ENCODE peak calls at places on chromosomes 5 and 9, in five cellular contexts. S, V, U, K and H are unnamed samples.

GRCh38 chr5:17132444-17133083 is 84.9 kb upstream of the BASP1 start:
- DNase-seq in V (no peak), K (no peak), S (peak; percentile 54), U (no peak), H (no peak)

GRCh38 chr5:89572696-89573095 is 689.7 kb upstream of the MEF2C start:
- DNase-seq in K (no peak), U (no peak), S (no peak), V (no peak), H (no peak)

GRCh38 chr5:8517461-8517860 is 648.5 kb downstream of the MTRR start:
- DNase-seq in S (no peak), K (no peak), V (no peak), U (no peak), H (no peak)

GRCh38 chr5:107542428-107542827 is 128.3 kb downstream of the EFNA5 start:
- DNase-seq in U (peak; percentile 87), S (peak; percentile 85), V (peak; percentile 82), K (peak; percentile 73), H (no peak)

GRCh38 chr5:136007271-136007670 is 21.5 kb upstream of the TGFBI start:
- DNase-seq in S (no peak), V (no peak), K (no peak), U (no peak), H (no peak)

GRCh38 chr5:71681282-71681681 is 37.8 kb upstream of the CARTPT start:
- DNase-seq in S (no peak), U (no peak), K (no peak), V (no peak), H (no peak)

GRCh38 chr5:87807783-87808182 is 395.1 kb upstream of the CCNH start:
- DNase-seq in V (no peak), U (no peak), K (no peak), S (no peak), H (no peak)

GRCh38 chr5:777756-778161 is 6.8 kb downstream of the ZDHHC11B start:
- DNase-seq in U (peak; percentile 69), V (peak; percentile 60), S (no peak), K (peak; percentile 24), H (no peak)

GRCh38 chr9:104765138-104765537 is 1.2 kb downstream of the NIPSNAP3B start:
- DNase-seq in U (no peak), S (no peak), V (no peak), K (no peak), H (no peak)

GRCh38 chr5:78271766-78272165 is 22.7 kb downstream of the AP3B1 start:
- DNase-seq in S (no peak), V (no peak), K (no peak), U (no peak), H (no peak)

GRCh38 chr9:136471802-136472487 is 10.9 kb downstream of the SEC16A start:
- DNase-seq in K (no peak), V (no peak), S (no peak), U (no peak), H (no peak)
- H3K36me3 ChIP-seq in K (no peaks in the 10 kb centered on the region), V (peaks cover 100% of the 10 kb centered on the region), S (peaks cover 26% of the 10 kb centered on the region), U (peaks cover 98% of the 10 kb centered on the region), H (peaks cover 74% of the 10 kb centered on the region)

DNA sequence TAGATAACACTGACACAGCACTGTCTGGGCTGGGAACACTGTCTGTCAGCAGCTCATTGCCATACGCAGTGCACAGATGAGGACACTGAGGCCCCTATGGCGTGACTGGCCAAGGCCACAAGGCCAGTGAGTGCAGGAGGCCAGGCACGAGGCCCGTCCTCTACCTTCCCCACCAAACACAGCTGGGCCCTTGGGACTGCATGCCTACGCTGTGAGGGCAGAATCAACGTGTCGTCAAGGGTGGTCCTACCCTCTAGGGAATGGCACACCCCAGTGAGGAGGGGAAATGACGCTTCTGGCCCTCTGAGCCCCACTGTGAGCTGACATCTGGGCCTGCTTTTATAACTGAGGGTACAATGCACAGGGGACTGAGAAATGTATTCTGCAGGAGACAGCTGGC is 42.1 kb upstream of the SLC25A51 start:
- DNase-seq in S (no peak), V (no peak), K (no peak), U (no peak), H (no peak)
- H3K27ac ChIP-seq in S (no peak overlapping the region), V (peak overlapping the region; percentile 11), K (no peak overlapping the region), U (no peak overlapping the region), H (no peak overlapping the region)

GRCh38 chr9:91491624-91492023 is 68.0 kb upstream of the NFIL3 start:
- DNase-seq in U (no peak), V (no peak), K (no peak), S (no peak), H (no peak)
- H3K4me3 ChIP-seq in U (no peak overlapping the region), V (no peak overlapping the region), K (no peak overlapping the region), S (no peak overlapping the region), H (no peak overlapping the region)

DNA sequence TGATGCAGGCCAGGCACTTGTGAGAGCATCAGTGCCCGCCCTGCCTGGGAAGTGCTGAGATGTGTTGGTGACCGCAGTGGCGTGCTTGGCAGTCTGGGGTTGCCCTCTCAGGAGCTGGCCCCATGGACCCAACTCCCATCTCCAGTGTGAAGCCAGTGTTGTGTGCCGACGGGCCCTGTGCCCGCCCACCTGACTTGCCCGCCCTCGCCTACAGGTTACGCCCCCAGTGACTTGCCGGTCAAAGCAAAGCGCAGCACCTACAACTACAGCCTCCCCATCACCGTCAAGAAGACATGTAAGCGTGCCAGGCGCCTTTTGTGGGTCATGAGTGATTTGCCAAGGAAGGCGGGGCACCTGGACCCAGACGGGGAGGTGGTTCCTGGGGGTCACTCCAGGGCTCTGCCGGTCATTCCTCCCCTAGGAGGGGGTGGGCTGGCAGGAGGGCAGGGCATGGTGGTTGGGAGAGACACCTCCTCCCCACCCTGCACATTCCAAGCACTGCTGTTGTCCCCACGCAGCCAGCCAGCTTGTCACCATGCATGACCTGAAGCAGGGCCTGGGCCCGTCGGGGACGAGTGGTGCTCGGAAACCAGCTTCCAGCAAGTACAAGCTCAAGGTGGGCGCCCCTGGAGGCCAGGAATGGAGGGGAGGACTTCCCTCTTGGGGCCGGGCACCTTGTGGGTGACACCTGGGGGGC is 7.4 kb upstream of the CEL start:
- DNase-seq in U (no peak), S (no peak), K (no peak), V (no peak), H (no peak)
- H3K36me3 ChIP-seq in U (peaks cover 88% of the 10 kb centered on the region), S (peaks cover 11% of the 10 kb centered on the region), K (no peaks in the 10 kb centered on the region), V (peaks cover 74% of the 10 kb centered on the region), H (peaks cover 15% of the 10 kb centered on the region)

GRCh38 chr5:115295775-115296129 is 702 bp downstream of the CCDC112 start:
- DNase-seq in V (no peak), K (no peak), S (no peak), U (no peak), H (no peak)
- H3K27ac ChIP-seq in V (peak overlapping the region; percentile 78), K (peak overlapping the region; percentile 58), S (no peak overlapping the region), U (no peak overlapping the region), H (no peak overlapping the region)

GRCh38 chr9:27362447-27363210 is 65.7 kb upstream of the EQTN start:
- DNase-seq in V (no peak), S (no peak), U (no peak), K (no peak), H (no peak)
- H3K4me3 ChIP-seq in V (no peak overlapping the region), S (no peak overlapping the region), U (no peak overlapping the region), K (no peak overlapping the region), H (no peak overlapping the region)